ENCODE peak calls at places on chromosomes 6 and 20, in five cellular contexts. One of them, this sample, is unnamed.

GRCh38 chr6:158630944-158631616 is 13.5 kb downstream of the DYNLT1 start:
- DNase-seq in GM23338: no peak
- DNase-seq in dorsolateral prefrontal cortex: no peak
- DNase-seq in transverse colon: peak; percentile 63
- DNase-seq in IMR-90: peak; percentile 68
- DNase-seq in this sample: no peak

GRCh38 chr20:32231847-32232246 is 24.2 kb downstream of the POFUT1 start:
- DNase-seq in GM23338: no peak
- DNase-seq in dorsolateral prefrontal cortex: no peak
- DNase-seq in transverse colon: no peak
- DNase-seq in IMR-90: peak; percentile 61
- DNase-seq in this sample: no peak

GRCh38 chr20:57408131-57408530 is 16.9 kb downstream of the RBM38 start:
- DNase-seq in GM23338: no peak
- DNase-seq in dorsolateral prefrontal cortex: no peak
- DNase-seq in transverse colon: no peak
- DNase-seq in IMR-90: peak; percentile 39
- DNase-seq in this sample: no peak

GRCh38 chr20:4544765-4545164 is 176.9 kb upstream of the PRND start:
- DNase-seq in GM23338: no peak
- DNase-seq in dorsolateral prefrontal cortex: no peak
- DNase-seq in transverse colon: no peak
- DNase-seq in IMR-90: peak; percentile 93
- DNase-seq in this sample: no peak

GRCh38 chr20:49344975-49345374 is 67.1 kb upstream of the ZNFX1 start:
- DNase-seq in GM23338: no peak
- DNase-seq in dorsolateral prefrontal cortex: no peak
- DNase-seq in transverse colon: peak; percentile 41
- DNase-seq in IMR-90: peak; percentile 92
- DNase-seq in this sample: peak; percentile 27

GRCh38 chr6:46963626-46964025 is 41.9 kb upstream of the ADGRF5 start:
- DNase-seq in GM23338: no peak
- DNase-seq in dorsolateral prefrontal cortex: no peak
- DNase-seq in transverse colon: no peak
- DNase-seq in IMR-90: no peak
- DNase-seq in this sample: no peak

GRCh38 chr6:4640139-4640538 is 136.1 kb upstream of the CDYL start:
- DNase-seq in GM23338: no peak
- DNase-seq in dorsolateral prefrontal cortex: no peak
- DNase-seq in transverse colon: no peak
- DNase-seq in IMR-90: peak; percentile 89
- DNase-seq in this sample: no peak

GRCh38 chr6:40877362-40877761 is 161.7 kb downstream of the UNC5CL start:
- DNase-seq in GM23338: no peak
- DNase-seq in dorsolateral prefrontal cortex: no peak
- DNase-seq in transverse colon: no peak
- DNase-seq in IMR-90: no peak
- DNase-seq in this sample: no peak

GRCh38 chr6:111552241-111552744 is 53.4 kb downstream of the TRAF3IP2 start:
- DNase-seq in GM23338: peak; percentile 80
- DNase-seq in dorsolateral prefrontal cortex: peak; percentile 63
- DNase-seq in transverse colon: peak; percentile 46
- DNase-seq in IMR-90: peak; percentile 98
- DNase-seq in this sample: peak; percentile 66

GRCh38 chr6:4303638-4304037 is 168.3 kb upstream of the ECI2 start:
- DNase-seq in GM23338: no peak
- DNase-seq in dorsolateral prefrontal cortex: no peak
- DNase-seq in transverse colon: no peak
- DNase-seq in IMR-90: no peak
- DNase-seq in this sample: no peak

GRCh38 chr20:50020283-50020682 is 37.5 kb downstream of the SNAI1 start:
- DNase-seq in GM23338: no peak
- DNase-seq in dorsolateral prefrontal cortex: no peak
- DNase-seq in transverse colon: no peak
- DNase-seq in IMR-90: peak; percentile 38
- DNase-seq in this sample: no peak

GRCh38 chr6:64694356-64694755 is 1012.7 kb downstream of the EYS start:
- DNase-seq in GM23338: no peak
- DNase-seq in dorsolateral prefrontal cortex: no peak
- DNase-seq in transverse colon: no peak
- DNase-seq in IMR-90: no peak
- DNase-seq in this sample: no peak

GRCh38 chr6:121816361-121816760 is 380.9 kb downstream of the GJA1 start:
- DNase-seq in GM23338: no peak
- DNase-seq in dorsolateral prefrontal cortex: no peak
- DNase-seq in transverse colon: no peak
- DNase-seq in IMR-90: no peak
- DNase-seq in this sample: no peak

GRCh38 chr20:60892095-60892813 is 359.8 kb upstream of the CDH4 start:
- DNase-seq in GM23338: no peak
- DNase-seq in dorsolateral prefrontal cortex: no peak
- DNase-seq in transverse colon: no peak
- DNase-seq in IMR-90: no peak
- DNase-seq in this sample: no peak

GRCh38 chr20:10178727-10179313 is 39.8 kb upstream of the SNAP25 start:
- DNase-seq in GM23338: no peak
- DNase-seq in dorsolateral prefrontal cortex: no peak
- DNase-seq in transverse colon: no peak
- DNase-seq in IMR-90: peak; percentile 55
- DNase-seq in this sample: no peak

GRCh38 chr6:53465732-53466131 is 79.2 kb downstream of the GCLC start:
- DNase-seq in GM23338: no peak
- DNase-seq in dorsolateral prefrontal cortex: no peak
- DNase-seq in transverse colon: no peak
- DNase-seq in IMR-90: peak; percentile 23
- DNase-seq in this sample: no peak

GRCh38 chr20:53773792-53774371 is 180.2 kb upstream of the ZNF217 start:
- DNase-seq in GM23338: no peak
- DNase-seq in dorsolateral prefrontal cortex: no peak
- DNase-seq in transverse colon: no peak
- DNase-seq in IMR-90: peak; percentile 97
- DNase-seq in this sample: no peak

GRCh38 chr20:45294003-45294368 is 12.7 kb upstream of the RBPJL start:
- DNase-seq in GM23338: no peak
- DNase-seq in dorsolateral prefrontal cortex: no peak
- DNase-seq in transverse colon: no peak
- DNase-seq in IMR-90: no peak
- DNase-seq in this sample: no peak

GRCh38 chr20:45701873-45702272 is at the start of gene WFDC13:
- DNase-seq in GM23338: no peak
- DNase-seq in dorsolateral prefrontal cortex: no peak
- DNase-seq in transverse colon: no peak
- DNase-seq in IMR-90: no peak
- DNase-seq in this sample: no peak

GRCh38 chr6:3443221-3443515 is 13.7 kb downstream of the SLC22A23 start:
- DNase-seq in GM23338: no peak
- DNase-seq in dorsolateral prefrontal cortex: no peak
- DNase-seq in transverse colon: no peak
- DNase-seq in IMR-90: no peak
- DNase-seq in this sample: no peak

GRCh38 chr6:47669684-47670515 is 28.5 kb upstream of the ADGRF4 start:
- DNase-seq in GM23338: peak; percentile 66
- DNase-seq in dorsolateral prefrontal cortex: no peak
- DNase-seq in transverse colon: no peak
- DNase-seq in IMR-90: no peak
- DNase-seq in this sample: no peak

GRCh38 chr20:26209171-26209941 is 512.7 kb upstream of the ZNF337 start:
- DNase-seq in GM23338: peak; percentile 41
- DNase-seq in dorsolateral prefrontal cortex: no peak
- DNase-seq in transverse colon: no peak
- DNase-seq in IMR-90: peak; percentile 11
- DNase-seq in this sample: no peak

GRCh38 chr6:16527691-16528090 is 233.6 kb downstream of the ATXN1 start:
- DNase-seq in GM23338: no peak
- DNase-seq in dorsolateral prefrontal cortex: no peak
- DNase-seq in transverse colon: no peak
- DNase-seq in IMR-90: no peak
- DNase-seq in this sample: no peak

GRCh38 chr6:82017316-82017715 is 230.2 kb downstream of the IBTK start:
- DNase-seq in GM23338: peak; percentile 54
- DNase-seq in dorsolateral prefrontal cortex: no peak
- DNase-seq in transverse colon: no peak
- DNase-seq in IMR-90: peak; percentile 75
- DNase-seq in this sample: no peak

GRCh38 chr6:136920216-136920857 is 1.8 kb upstream of the SLC35D3 start:
- DNase-seq in GM23338: no peak
- DNase-seq in dorsolateral prefrontal cortex: no peak
- DNase-seq in transverse colon: no peak
- DNase-seq in IMR-90: no peak
- DNase-seq in this sample: no peak

GRCh38 chr6:166046232-166046631 is 121.4 kb downstream of the TBXT start:
- DNase-seq in GM23338: no peak
- DNase-seq in dorsolateral prefrontal cortex: no peak
- DNase-seq in transverse colon: no peak
- DNase-seq in IMR-90: peak; percentile 96
- DNase-seq in this sample: no peak

GRCh38 chr20:32966881-32967781 is 37.1 kb downstream of the SUN5 start:
- DNase-seq in GM23338: no peak
- DNase-seq in dorsolateral prefrontal cortex: peak; percentile 36
- DNase-seq in transverse colon: peak; percentile 27
- DNase-seq in IMR-90: no peak
- DNase-seq in this sample: no peak

GRCh38 chr6:14372738-14373484 is 255.3 kb downstream of the CD83 start:
- DNase-seq in GM23338: no peak
- DNase-seq in dorsolateral prefrontal cortex: no peak
- DNase-seq in transverse colon: no peak
- DNase-seq in IMR-90: no peak
- DNase-seq in this sample: no peak

GRCh38 chr6:44291841-44292240 is 21.3 kb downstream of the AARS2 start:
- DNase-seq in GM23338: no peak
- DNase-seq in dorsolateral prefrontal cortex: no peak
- DNase-seq in transverse colon: no peak
- DNase-seq in IMR-90: no peak
- DNase-seq in this sample: no peak
- H3K27ac ChIP-seq in GM23338: no peak overlapping the region
- H3K27ac ChIP-seq in dorsolateral prefrontal cortex: no peak overlapping the region
- H3K27ac ChIP-seq in transverse colon: no peak overlapping the region
- H3K27ac ChIP-seq in IMR-90: no peak overlapping the region
- H3K27ac ChIP-seq in this sample: no peak overlapping the region

DNA sequence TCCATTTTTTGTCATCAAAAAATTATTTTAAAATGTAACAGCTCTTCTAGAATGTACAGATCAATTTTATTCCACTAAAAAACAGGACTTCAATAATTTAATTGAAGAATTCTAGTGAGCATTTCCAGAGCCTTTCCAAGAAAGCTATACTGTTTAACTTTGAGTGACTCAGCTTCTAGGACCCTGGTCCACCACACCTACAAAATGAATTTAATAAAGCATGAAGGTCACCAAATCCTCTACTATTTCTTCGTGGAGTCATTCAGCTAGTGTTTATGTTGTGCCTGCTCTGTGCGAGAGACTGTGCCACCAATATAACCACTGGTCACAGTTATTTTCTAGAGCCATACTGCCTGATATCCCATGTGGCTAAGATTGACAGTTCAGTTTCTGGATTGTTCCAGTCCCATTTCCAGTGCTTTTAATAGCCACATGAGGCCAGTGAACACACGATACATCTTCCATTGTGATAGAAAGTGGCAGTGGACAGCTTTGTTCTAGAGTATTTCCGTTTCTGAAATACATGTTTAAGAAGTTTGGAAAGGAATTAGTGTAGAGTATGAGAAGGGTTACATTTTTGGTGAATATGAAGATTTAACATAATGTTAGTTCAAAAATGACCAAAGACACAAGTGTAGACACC is 160.6 kb downstream of the MTHFD1L start:
- DNase-seq in GM23338: no peak
- DNase-seq in dorsolateral prefrontal cortex: no peak
- DNase-seq in transverse colon: no peak
- DNase-seq in IMR-90: no peak
- DNase-seq in this sample: no peak
- H3K27ac ChIP-seq in GM23338: no peak overlapping the region
- H3K27ac ChIP-seq in dorsolateral prefrontal cortex: peak overlapping the region; percentile 8
- H3K27ac ChIP-seq in transverse colon: no peak overlapping the region
- H3K27ac ChIP-seq in IMR-90: no peak overlapping the region
- H3K27ac ChIP-seq in this sample: no peak overlapping the region

GRCh38 chr20:11376406-11376805 is 541.3 kb upstream of the BTBD3 start:
- DNase-seq in GM23338: no peak
- DNase-seq in dorsolateral prefrontal cortex: no peak
- DNase-seq in transverse colon: no peak
- DNase-seq in IMR-90: peak; percentile 41
- DNase-seq in this sample: no peak

GRCh38 chr20:11375966-11376365 is 541.7 kb upstream of the BTBD3 start:
- DNase-seq in GM23338: no peak
- DNase-seq in dorsolateral prefrontal cortex: no peak
- DNase-seq in transverse colon: no peak
- DNase-seq in IMR-90: peak; percentile 42
- DNase-seq in this sample: no peak

GRCh38 chr20:11377761-11378160 is 539.9 kb upstream of the BTBD3 start:
- DNase-seq in GM23338: no peak
- DNase-seq in dorsolateral prefrontal cortex: no peak
- DNase-seq in transverse colon: no peak
- DNase-seq in IMR-90: no peak
- DNase-seq in this sample: no peak

GRCh38 chr20:11378252-11378651 is 539.4 kb upstream of the BTBD3 start:
- DNase-seq in GM23338: peak; percentile 59
- DNase-seq in dorsolateral prefrontal cortex: no peak
- DNase-seq in transverse colon: no peak
- DNase-seq in IMR-90: no peak
- DNase-seq in this sample: no peak

GRCh38 chr20:11376998-11377397 is 540.7 kb upstream of the BTBD3 start:
- DNase-seq in GM23338: no peak
- DNase-seq in dorsolateral prefrontal cortex: no peak
- DNase-seq in transverse colon: no peak
- DNase-seq in IMR-90: peak; percentile 90
- DNase-seq in this sample: no peak
- H3K27ac ChIP-seq in GM23338: no peak overlapping the region
- H3K27ac ChIP-seq in dorsolateral prefrontal cortex: no peak overlapping the region
- H3K27ac ChIP-seq in transverse colon: no peak overlapping the region
- H3K27ac ChIP-seq in IMR-90: no peak overlapping the region
- H3K27ac ChIP-seq in this sample: no peak overlapping the region

DNA sequence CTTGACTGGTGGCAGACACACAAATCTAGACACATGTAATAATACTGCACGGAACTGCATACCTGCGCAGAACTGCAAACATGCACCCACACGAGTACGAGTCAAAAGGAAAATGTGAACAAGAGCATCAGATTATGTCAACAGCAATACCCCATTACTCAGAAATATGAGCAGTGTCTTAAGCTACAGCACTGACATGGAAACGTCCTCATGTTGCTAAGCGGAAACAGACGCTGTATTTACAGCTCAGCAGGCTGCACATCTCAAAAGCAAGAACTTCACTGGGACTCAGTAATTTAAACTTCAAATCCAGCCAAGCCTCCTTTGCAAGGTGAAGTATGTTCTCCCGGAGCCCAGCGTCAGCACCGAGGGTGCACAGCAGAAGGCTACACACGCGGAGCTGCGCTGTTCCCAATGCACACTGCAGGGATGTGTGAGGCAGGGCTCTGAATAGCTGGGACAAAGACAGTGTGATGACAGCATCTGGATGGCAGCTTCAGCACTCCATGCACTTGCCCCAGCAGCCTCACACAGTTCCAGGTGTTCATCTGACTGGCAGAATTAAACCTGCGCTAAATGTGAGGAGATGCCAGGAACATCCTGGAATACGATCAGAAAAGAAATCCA is 202.8 kb downstream of the WDR27 start:
- DNase-seq in GM23338: no peak
- DNase-seq in dorsolateral prefrontal cortex: no peak
- DNase-seq in transverse colon: no peak
- DNase-seq in IMR-90: peak; percentile 6
- DNase-seq in this sample: no peak
- H3K27ac ChIP-seq in GM23338: no peak overlapping the region
- H3K27ac ChIP-seq in dorsolateral prefrontal cortex: no peak overlapping the region
- H3K27ac ChIP-seq in transverse colon: no peak overlapping the region
- H3K27ac ChIP-seq in IMR-90: no peak overlapping the region
- H3K27ac ChIP-seq in this sample: no peak overlapping the region

GRCh38 chr20:40233401-40233800 is 455.6 kb downstream of the MAFB start:
- DNase-seq in GM23338: no peak
- DNase-seq in dorsolateral prefrontal cortex: no peak
- DNase-seq in transverse colon: no peak
- DNase-seq in IMR-90: no peak
- DNase-seq in this sample: no peak
- H3K27ac ChIP-seq in GM23338: no peak overlapping the region
- H3K27ac ChIP-seq in dorsolateral prefrontal cortex: no peak overlapping the region
- H3K27ac ChIP-seq in transverse colon: no peak overlapping the region
- H3K27ac ChIP-seq in IMR-90: no peak overlapping the region
- H3K27ac ChIP-seq in this sample: no peak overlapping the region